ENCODE peak calls at places on chromosomes 12 and 14, in six cellular contexts. K is right lobe of liver; S is PC-3; V is body of pancreas; J is effector memory CD4-positive, alpha-beta T cell; H is esophagus squamous epithelium. E is an unnamed sample.

GRCh38 chr12:66903782-66904396 is 225.0 kb upstream of the GRIP1 start:
- DNase-seq in V (no peak), H (no peak), K (no peak), J (no peak), S (peak; percentile 42), E (no peak)

GRCh38 chr14:73251516-73252215 is 14.4 kb downstream of the PAPLN start:
- DNase-seq in V (no peak), S (no peak), J (no peak), H (no peak), K (peak; percentile 37), E (no peak)

GRCh38 chr12:68028647-68029046 is 39.4 kb downstream of the IFNG-AS1 start:
- DNase-seq in J (no peak), S (no peak), V (no peak), H (no peak), K (no peak), E (no peak)

GRCh38 chr14:65072256-65072655 is 30.1 kb downstream of the MAX start:
- DNase-seq in K (no peak), S (no peak), J (no peak), H (no peak), V (no peak), E (no peak)

GRCh38 chr12:118312578-118312977 is 60.1 kb downstream of the TAOK3 start:
- DNase-seq in H (no peak), S (peak; percentile 52), J (no peak), K (no peak), V (no peak), E (no peak)

GRCh38 chr12:98418357-98419075 is 96.9 kb upstream of the TMPO start:
- DNase-seq in S (peak; percentile 92), K (no peak), V (peak; percentile 80), J (no peak), H (peak; percentile 9), E (no peak)

GRCh38 chr14:55707365-55707804 is 127.4 kb downstream of the KTN1 start:
- DNase-seq in H (no peak), S (peak; percentile 91), K (no peak), J (no peak), V (no peak), E (no peak)

GRCh38 chr12:80937391-80938238 is at the start of gene LIN7A:
- DNase-seq in H (no peak), J (no peak), K (peak; percentile 80), V (peak; percentile 13), S (no peak), E (no peak)

GRCh38 chr14:65618996-65619395 is 206.5 kb downstream of the FUT8 start:
- DNase-seq in V (no peak), K (no peak), H (no peak), J (no peak), S (no peak), E (no peak)

GRCh38 chr12:10701226-10701681 is 21.9 kb downstream of the YBX3 start:
- DNase-seq in J (no peak), K (no peak), S (no peak), H (no peak), V (no peak), E (no peak)

GRCh38 chr12:53053223-53054111 is 3.6 kb downstream of the TNS2 start:
- DNase-seq in H (no peak), V (peak; percentile 85), K (peak; percentile 79), J (peak; percentile 42), S (peak; percentile 87), E (no peak)

GRCh38 chr12:70467908-70468733 is 102.0 kb downstream of the KCNMB4 start:
- DNase-seq in H (no peak), K (no peak), S (no peak), J (no peak), V (no peak), E (peak; percentile 55)

GRCh38 chr12:30896461-30896860 is 30.1 kb upstream of the TSPAN11 start:
- DNase-seq in V (no peak), J (no peak), H (no peak), S (no peak), K (no peak), E (no peak)

GRCh38 chr12:9999016-9999415 is at the start of gene CLEC1B:
- DNase-seq in K (no peak), S (no peak), V (no peak), J (no peak), H (no peak), E (no peak)

GRCh38 chr14:49988080-49988990 is 95.5 kb downstream of the ARF6 start:
- DNase-seq in V (no peak), J (no peak), S (no peak), H (no peak), K (no peak), E (no peak)

GRCh38 chr12:115840159-115840558 is 437.3 kb downstream of the MED13L start:
- DNase-seq in S (peak; percentile 73), H (no peak), J (no peak), V (no peak), K (no peak), E (no peak)

GRCh38 chr14:50524731-50525510 is 7.4 kb downstream of the MAP4K5 start:
- DNase-seq in J (no peak), V (no peak), K (no peak), S (peak; percentile 35), H (no peak), E (no peak)

GRCh38 chr12:92468358-92469020 is 234.3 kb upstream of the PLEKHG7 start:
- DNase-seq in H (no peak), S (no peak), K (no peak), J (no peak), V (no peak), E (no peak)

GRCh38 chr12:43104524-43104923 is 447.5 kb downstream of the ADAMTS20 start:
- DNase-seq in S (peak; percentile 69), J (no peak), K (no peak), V (no peak), H (no peak), E (no peak)

GRCh38 chr14:29832042-29832441 is 95.6 kb downstream of the PRKD1 start:
- DNase-seq in J (no peak), K (no peak), V (no peak), H (no peak), S (no peak), E (no peak)
- H3K4me3 ChIP-seq in J (no peak overlapping the region), K (no peak overlapping the region), V (no peak overlapping the region), H (no peak overlapping the region), S (no peak overlapping the region), E (no peak overlapping the region)

GRCh38 chr14:38143651-38144505 is 63.8 kb upstream of the SSTR1 start:
- DNase-seq in J (no peak), K (no peak), S (peak; percentile 16), V (no peak), H (no peak), E (no peak)
- H3K4me3 ChIP-seq in J (no peak overlapping the region), K (no peak overlapping the region), S (no peak overlapping the region), V (no peak overlapping the region), H (no peak overlapping the region), E (no peak overlapping the region)

GRCh38 chr12:45042599-45042998 is 8.3 kb downstream of the DBX2 start:
- DNase-seq in S (no peak), K (no peak), J (no peak), H (no peak), V (no peak), E (no peak)
- H3K4me3 ChIP-seq in S (no peak overlapping the region), K (no peak overlapping the region), J (no peak overlapping the region), H (no peak overlapping the region), V (no peak overlapping the region), E (no peak overlapping the region)

GRCh38 chr14:99971087-99971928 is 93.9 kb upstream of the EVL start:
- DNase-seq in K (peak; percentile 89), H (no peak), S (peak; percentile 74), V (peak; percentile 88), J (peak; percentile 68), E (no peak)
- H3K4me3 ChIP-seq in K (peak overlapping the region; percentile 65), H (peak overlapping the region; percentile 86), S (peak overlapping the region; percentile 79), V (no peak overlapping the region), J (peak overlapping the region; percentile 73), E (peak overlapping the region; percentile 71)

DNA sequence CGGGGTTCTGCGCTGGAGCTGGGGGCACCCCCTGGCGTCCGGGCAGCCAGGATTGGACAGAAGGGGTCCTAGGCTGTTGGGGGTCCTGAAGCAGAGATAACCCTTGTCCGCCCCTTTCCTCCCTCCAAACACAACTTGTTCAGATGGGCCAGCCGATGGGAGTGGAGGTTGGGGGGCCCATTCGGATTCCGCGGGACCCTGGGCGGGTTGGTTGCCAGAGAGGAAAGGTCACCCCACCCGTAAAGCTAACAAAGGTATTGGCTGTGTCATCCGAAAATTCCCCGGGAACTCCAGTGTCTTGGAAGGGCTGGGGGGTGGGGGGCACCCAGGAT is 1.3 kb downstream of the FAM222A start:
- DNase-seq in S (no peak), K (no peak), H (no peak), J (no peak), V (no peak), E (no peak)
- H3K4me3 ChIP-seq in S (peak overlapping the region; percentile 78), K (peak overlapping the region; percentile 59), H (peak overlapping the region; percentile 50), J (peak overlapping the region; percentile 75), V (no peak overlapping the region), E (no peak overlapping the region)

GRCh38 chr14:91348861-91349465 is 68.7 kb downstream of the CCDC88C start:
- DNase-seq in S (no peak), J (no peak), K (no peak), V (no peak), H (no peak), E (no peak)
- H3K4me3 ChIP-seq in S (no peak overlapping the region), J (peak overlapping the region; percentile 18), K (no peak overlapping the region), V (no peak overlapping the region), H (no peak overlapping the region), E (peak overlapping the region; percentile 9)

GRCh38 chr14:68013326-68013725 is 193.7 kb downstream of the RAD51B start:
- DNase-seq in V (no peak), J (no peak), K (no peak), S (no peak), H (no peak), E (no peak)

GRCh38 chr14:68008491-68008890 is 188.9 kb downstream of the RAD51B start:
- DNase-seq in H (no peak), K (no peak), V (no peak), S (no peak), J (no peak), E (no peak)

GRCh38 chr14:68012861-68013260 is 193.3 kb downstream of the RAD51B start:
- DNase-seq in K (no peak), V (no peak), H (no peak), S (no peak), J (no peak), E (no peak)

GRCh38 chr14:68014771-68015170 is 195.2 kb downstream of the RAD51B start:
- DNase-seq in S (no peak), H (no peak), V (no peak), J (no peak), K (no peak), E (no peak)

GRCh38 chr14:68011629-68012028 is 192.1 kb downstream of the RAD51B start:
- DNase-seq in K (no peak), H (no peak), J (no peak), S (no peak), V (no peak), E (no peak)
- H3K4me3 ChIP-seq in K (no peak overlapping the region), H (no peak overlapping the region), J (no peak overlapping the region), S (no peak overlapping the region), V (no peak overlapping the region), E (no peak overlapping the region)